ENCODE peak calls at places on chromosomes 2 and 18, in nine cellular contexts. V is left lung, N is astrocyte, J is psoas muscle, L is nephron progenitor cell, A is tibial nerve, H is breast epithelium, C is keratinocyte, B is lung. U is an unnamed sample.

GRCh38 chr2:32617790-32618189 is 10.1 kb upstream of the TTC27 start:
- DNase-seq in A (no peak), C (no peak), N (no peak), L (no peak), J (no peak), B (no peak), H (no peak), V (no peak), U (no peak)

GRCh38 chr2:196516541-196516940 is 123.0 kb upstream of the CCDC150 start:
- DNase-seq in H (no peak), C (no peak), A (no peak), B (no peak), V (no peak), J (no peak), N (no peak), L (no peak), U (no peak)

GRCh38 chr2:126614529-126615279 is 41.3 kb upstream of the GYPC start:
- DNase-seq in B (no peak), L (no peak), V (no peak), J (no peak), A (no peak), C (no peak), N (no peak), H (no peak), U (no peak)

GRCh38 chr18:48562075-48562474 is 23.2 kb downstream of the CTIF start:
- DNase-seq in C (no peak), A (no peak), H (no peak), N (no peak), J (no peak), L (no peak), V (no peak), B (no peak), U (no peak)

GRCh38 chr18:11587432-11587831 is 22.0 kb upstream of the SLC35G4 start:
- DNase-seq in L (no peak), V (no peak), N (no peak), C (no peak), A (no peak), J (no peak), H (no peak), B (no peak), U (no peak)

GRCh38 chr2:134319581-134320246 is 65.8 kb downstream of the MGAT5 start:
- DNase-seq in H (no peak), N (no peak), L (no peak), J (no peak), A (no peak), V (no peak), C (no peak), B (no peak), U (no peak)

GRCh38 chr2:30239308-30240161 is 8.2 kb downstream of the LBH start:
- DNase-seq in J (peak), N (no peak), L (peak), B (peak), C (no peak), A (peak), H (no peak), V (peak), U (no peak)

GRCh38 chr2:241701155-241701404 is 759 bp upstream of the ING5 start:
- DNase-seq in J (no peak), C (no peak), V (no peak), N (peak), B (no peak), L (no peak), A (no peak), H (no peak), U (peak)

GRCh38 chr2:161134547-161135518 is 25.4 kb upstream of the TANK start:
- DNase-seq in H (no peak), L (no peak), J (no peak), N (peak), C (no peak), V (no peak), B (no peak), A (no peak), U (no peak)

GRCh38 chr2:179581605-179582004 is 279.8 kb downstream of the ZNF385B start:
- DNase-seq in C (no peak), N (no peak), V (no peak), B (no peak), L (no peak), A (no peak), J (no peak), H (no peak), U (no peak)

GRCh38 chr2:97728091-97728596 is 14.8 kb downstream of the ZAP70 start:
- DNase-seq in H (no peak), L (no peak), C (no peak), N (no peak), V (peak), A (no peak), J (no peak), B (no peak), U (no peak)

GRCh38 chr18:28884304-28884703 is 707.4 kb upstream of the CDH2 start:
- DNase-seq in J (no peak), V (no peak), A (no peak), N (peak), L (no peak), C (peak), H (no peak), B (no peak), U (no peak)

GRCh38 chr18:32530947-32531651 is 60.4 kb upstream of the GAREM1 start:
- DNase-seq in V (no peak), A (no peak), L (no peak), H (no peak), C (peak), B (no peak), N (peak), J (no peak), U (no peak)

GRCh38 chr2:53096346-53096745 is 671.3 kb upstream of the CHAC2 start:
- DNase-seq in C (no peak), A (no peak), V (no peak), B (no peak), H (no peak), N (no peak), L (no peak), J (no peak), U (no peak)

GRCh38 chr2:109604597-109604996 is 9.2 kb downstream of the SEPTIN10 start:
- DNase-seq in C (peak), H (no peak), V (peak), J (no peak), L (no peak), A (no peak), N (peak), B (peak), U (no peak)

GRCh38 chr2:147165682-147166081 is 679.1 kb upstream of the ACVR2A start:
- DNase-seq in B (no peak), A (no peak), C (no peak), L (no peak), N (no peak), V (no peak), J (no peak), H (no peak), U (no peak)

GRCh38 chr2:38750793-38751042 is 443 bp downstream of the SRSF7 start:
- DNase-seq in J (peak), H (peak), A (peak), L (peak), V (peak), B (peak), C (no peak), N (no peak), U (peak)

GRCh38 chr18:48333563-48333962 is 75.6 kb downstream of the ZBTB7C start:
- DNase-seq in L (no peak), H (no peak), V (peak), J (no peak), C (no peak), B (no peak), A (no peak), N (no peak), U (no peak)

GRCh38 chr2:45067859-45068642 is 58.8 kb upstream of the SIX2 start:
- DNase-seq in N (no peak), V (no peak), J (peak), C (no peak), L (peak), A (no peak), B (no peak), H (no peak), U (no peak)

GRCh38 chr2:107743274-107743673 is 83.4 kb upstream of the RGPD4 start:
- DNase-seq in N (no peak), J (no peak), L (no peak), H (no peak), B (no peak), C (no peak), A (no peak), V (no peak), U (no peak)

GRCh38 chr2:124607679-124608078 is 582.6 kb downstream of the CNTNAP5 start:
- DNase-seq in J (no peak), C (no peak), N (no peak), B (no peak), L (no peak), A (no peak), V (no peak), H (no peak), U (no peak)

GRCh38 chr18:2536493-2536892 is 34.8 kb downstream of the METTL4 start:
- DNase-seq in N (peak), C (no peak), B (no peak), H (no peak), L (no peak), J (no peak), V (no peak), A (no peak), U (no peak)

GRCh38 chr2:42089340-42089925 is 41.6 kb downstream of the PKDCC start:
- DNase-seq in L (peak), N (no peak), H (no peak), C (no peak), V (peak), B (peak), J (peak), A (no peak), U (peak)
- TF ChIP-seq CTCF in L (peak), N (peak), H (peak), C (peak), V (peak), B (no peak), J (peak), A (peak), U (peak)

DNA sequence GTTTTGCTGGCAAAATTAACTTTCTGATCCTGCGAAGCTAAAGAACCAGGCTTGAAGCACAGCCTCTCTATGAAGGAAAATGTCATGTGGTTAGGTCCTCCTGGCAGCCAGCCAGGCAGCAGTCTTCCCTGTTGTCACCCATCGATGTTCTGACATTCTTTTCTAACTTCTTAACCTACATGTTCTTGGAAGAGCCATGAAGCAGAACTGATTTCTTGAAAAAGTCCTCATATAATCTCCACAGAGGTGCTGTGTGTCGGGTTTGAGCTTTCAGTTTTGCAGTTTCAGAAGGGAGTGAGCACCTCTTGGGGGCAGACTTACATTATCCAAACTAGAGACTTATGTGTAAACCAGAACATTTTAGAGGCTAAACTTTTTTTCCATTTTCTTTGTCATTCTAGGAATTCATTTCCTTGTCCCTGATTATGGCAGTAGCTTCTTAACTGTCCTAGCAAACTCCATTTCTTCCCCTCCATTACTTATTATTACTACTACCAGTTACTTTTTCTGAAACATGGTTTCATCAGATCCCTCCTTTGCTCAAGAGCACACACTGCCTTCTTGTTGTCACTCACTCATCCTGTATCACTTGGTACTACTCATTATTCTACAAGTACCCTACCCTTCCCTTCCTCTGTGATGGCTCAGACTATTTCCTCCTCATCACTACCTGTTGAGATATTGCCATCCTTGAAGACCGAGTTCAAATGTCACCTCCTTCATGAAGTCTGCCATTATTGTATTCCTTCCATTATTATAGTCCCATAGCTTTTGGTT is 31.1 kb downstream of the DOK1 start:
- DNase-seq in J (no peak), L (no peak), N (no peak), C (no peak), A (peak), B (no peak), H (no peak), V (no peak), U (no peak)
- TF ChIP-seq CTCF in J (no peak), L (no peak), N (no peak), C (no peak), A (no peak), B (no peak), H (no peak), V (no peak), U (no peak)

GRCh38 chr18:58896734-58897508 is 32.2 kb downstream of the ZNF532 start:
- DNase-seq in N (no peak), J (no peak), B (no peak), C (no peak), H (no peak), V (no peak), L (no peak), A (no peak), U (no peak)
- TF ChIP-seq CTCF in N (no peak), J (no peak), B (no peak), C (no peak), H (no peak), V (no peak), L (no peak), A (no peak), U (no peak)

DNA sequence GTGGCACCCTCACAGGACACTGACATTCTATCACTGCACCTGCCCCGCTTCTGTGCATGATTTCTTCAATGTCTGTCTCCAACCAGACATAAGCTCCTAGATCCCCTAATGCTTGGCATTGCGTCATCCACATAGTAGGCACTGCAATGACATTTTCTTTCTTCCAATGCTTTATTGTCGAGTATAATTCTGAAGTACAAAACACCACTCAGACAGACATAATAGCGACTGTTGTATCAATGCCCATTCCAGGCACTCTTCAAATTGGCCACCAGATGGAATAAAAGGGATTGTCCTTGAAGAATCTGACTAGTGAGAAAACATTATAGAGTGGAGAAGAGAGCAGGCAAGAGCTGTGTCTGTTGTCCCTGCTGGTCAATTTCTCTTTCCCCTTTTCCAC is 89.0 kb downstream of the LPIN1 start:
- DNase-seq in B (no peak), C (no peak), H (no peak), A (no peak), L (no peak), J (no peak), N (no peak), V (no peak), U (no peak)
- TF ChIP-seq CTCF in B (no peak), C (peak), H (no peak), A (no peak), L (no peak), J (no peak), N (peak), V (no peak), U (no peak)